ENCODE peak calls at places on chromosome 5, in nine cellular contexts. J is stomach, W is psoas muscle, B is fibroblast of pulmonary artery, M is GM23338, P is mucosa of descending colon, A is tibial nerve, O is sigmoid colon, T is cardiac fibroblast. D is an unnamed sample.

GRCh38 chr5:96668725-96669124 is 6.5 kb downstream of the CAST start:
- DNase-seq in P (peak; percentile 71), W (no peak), A (no peak), J (no peak), M (peak; percentile 47), O (no peak), T (no peak), B (no peak), D (no peak)

GRCh38 chr5:80128129-80128528 is 93.0 kb downstream of the THBS4 start:
- DNase-seq in J (no peak), M (peak; percentile 53), O (no peak), T (no peak), B (no peak), P (no peak), A (no peak), W (no peak), D (no peak)

GRCh38 chr5:60370508-60370907 is 329.5 kb downstream of the DEPDC1B start:
- DNase-seq in T (no peak), B (no peak), P (no peak), M (no peak), J (no peak), W (no peak), O (no peak), A (no peak), D (no peak)

GRCh38 chr5:56026863-56027300 is 32.1 kb upstream of the IL6ST start:
- DNase-seq in B (peak; percentile 85), J (no peak), W (no peak), M (no peak), T (peak; percentile 92), O (no peak), P (no peak), A (no peak), D (no peak)

GRCh38 chr5:50667079-50667652 is 729 bp downstream of the PARP8 start:
- DNase-seq in B (peak; percentile 53), M (peak; percentile 76), J (peak; percentile 63), P (peak; percentile 43), A (peak; percentile 22), W (peak; percentile 65), O (peak; percentile 81), T (peak; percentile 69), D (peak; percentile 57)

GRCh38 chr5:113236536-113237308 is 198.1 kb downstream of the TSSK1B start:
- DNase-seq in T (no peak), J (no peak), O (no peak), B (no peak), W (no peak), M (no peak), A (no peak), P (no peak), D (no peak)

GRCh38 chr5:134398609-134399155 is 13.0 kb downstream of the CDKN2AIPNL start:
- DNase-seq in J (no peak), B (no peak), M (no peak), A (no peak), O (no peak), W (no peak), P (no peak), T (no peak), D (no peak)

GRCh38 chr5:66655395-66656324 is 59.5 kb downstream of the MAST4 start:
- DNase-seq in W (no peak), O (no peak), J (no peak), T (peak; percentile 55), P (no peak), B (peak; percentile 79), A (peak; percentile 15), M (peak; percentile 44), D (no peak)

GRCh38 chr5:374631-375335 is 53.3 kb downstream of the AHRR start:
- DNase-seq in A (no peak), P (peak; percentile 2), O (peak; percentile 53), T (no peak), B (no peak), W (no peak), M (no peak), J (no peak), D (no peak)

GRCh38 chr5:1541662-1542008 is 17.9 kb upstream of the LPCAT1 start:
- DNase-seq in P (no peak), T (peak; percentile 23), O (no peak), J (no peak), A (no peak), B (peak; percentile 56), W (no peak), M (no peak), D (no peak)

GRCh38 chr5:136249678-136250266 is 56.8 kb upstream of the SMIM32 start:
- DNase-seq in P (peak; percentile 76), W (peak; percentile 30), T (peak; percentile 79), J (peak; percentile 55), B (peak; percentile 78), A (peak; percentile 53), M (peak; percentile 79), O (no peak), D (peak; percentile 46)

GRCh38 chr5:1204693-1205242 is 3.4 kb downstream of the SLC6A19 start:
- DNase-seq in O (no peak), A (no peak), B (peak; percentile 31), W (peak; percentile 5), M (peak; percentile 69), T (peak; percentile 21), P (peak; percentile 62), J (no peak), D (no peak)

GRCh38 chr5:133926960-133927615 is 41.3 kb downstream of the C5orf15 start:
- DNase-seq in T (no peak), B (no peak), W (no peak), M (no peak), P (no peak), J (peak; percentile 61), O (no peak), A (no peak), D (no peak)

GRCh38 chr5:98769006-98769255 is 4.5 kb upstream of the RGMB start:
- DNase-seq in B (no peak), W (peak; percentile 50), T (no peak), O (no peak), J (peak; percentile 57), M (no peak), P (no peak), A (peak; percentile 63), D (peak; percentile 80)

GRCh38 chr5:98770911-98771322 is 2.5 kb upstream of the RGMB start:
- DNase-seq in A (no peak), B (peak; percentile 45), O (no peak), P (no peak), W (no peak), T (peak; percentile 62), M (no peak), J (no peak), D (no peak)

GRCh38 chr5:98770158-98770910 is 3.1 kb upstream of the RGMB start:
- DNase-seq in M (no peak), T (peak; percentile 79), A (peak; percentile 68), W (peak; percentile 45), O (peak; percentile 87), B (peak; percentile 69), J (peak; percentile 54), P (peak; percentile 81), D (no peak)

GRCh38 chr5:98768160-98769005 is 5.1 kb upstream of the RGMB start:
- DNase-seq in W (peak; percentile 23), T (peak; percentile 77), O (no peak), P (peak; percentile 69), J (peak; percentile 37), B (peak; percentile 66), A (peak; percentile 71), M (peak; percentile 93), D (peak; percentile 74)

DNA sequence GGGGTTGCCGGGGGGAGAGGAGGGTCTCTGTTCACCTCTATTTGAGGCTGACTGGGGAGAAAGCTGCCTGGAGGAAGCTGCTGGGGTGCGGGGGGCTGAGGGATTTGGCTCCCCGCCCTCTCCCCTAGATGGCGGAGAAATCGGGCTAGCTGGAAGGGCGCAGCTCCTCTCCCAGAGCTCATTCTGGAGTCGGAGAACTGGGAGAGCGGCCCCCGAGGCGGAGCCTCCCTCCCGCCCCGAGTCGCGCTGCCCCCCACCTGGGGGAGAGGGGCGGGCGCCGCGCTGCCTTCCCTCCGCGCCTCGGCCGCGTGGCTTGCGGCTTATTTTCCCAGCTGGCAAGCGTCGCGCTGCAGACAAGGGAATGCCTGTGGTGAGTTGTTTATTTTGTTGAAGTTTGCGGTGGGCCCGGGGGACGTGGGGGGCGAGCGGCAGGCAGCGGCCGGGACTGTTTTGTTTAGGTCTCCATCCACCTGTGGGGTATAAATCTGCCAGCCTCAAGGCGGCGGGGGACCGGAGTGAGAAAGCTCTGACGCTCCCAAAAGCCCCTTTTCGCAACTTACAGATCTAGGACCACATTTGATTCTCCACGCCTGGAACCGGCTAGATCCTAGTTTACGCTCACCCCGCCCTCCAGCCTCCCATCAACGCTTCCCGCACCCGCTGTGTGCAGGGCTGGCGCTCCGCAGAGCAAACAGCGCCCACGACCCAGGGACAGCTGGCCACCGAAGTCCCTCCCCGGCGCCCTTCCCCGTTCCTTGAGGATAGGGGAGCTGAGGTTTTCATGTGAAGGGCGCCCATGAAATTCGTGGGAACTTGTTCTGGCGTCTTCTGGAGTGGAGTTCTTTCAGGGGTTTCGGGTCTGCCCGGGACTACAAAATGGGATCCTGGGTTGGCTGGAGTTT is 4.0 kb upstream of the RGMB start:
- DNase-seq in B (peak; percentile 53), J (peak; percentile 38), M (peak; percentile 89), T (peak; percentile 70), P (peak; percentile 88), A (peak; percentile 27), W (peak; percentile 35), O (peak; percentile 76), D (peak; percentile 27)
- TF ChIP-seq CTCF in B (no peak), J (no peak), M (no peak), T (peak; percentile 17), P (no peak), A (peak; percentile 41), W (no peak), O (no peak), D (peak; percentile 50)

GRCh38 chr5:120684749-120685415 is 220.8 kb downstream of the PRR16 start:
- DNase-seq in J (no peak), A (no peak), W (no peak), T (peak; percentile 21), O (no peak), B (no peak), P (no peak), M (peak; percentile 69), D (no peak)
- TF ChIP-seq CTCF in J (no peak), A (no peak), W (no peak), T (peak; percentile 16), O (no peak), B (no peak), P (no peak), M (peak; percentile 68), D (no peak)

DNA sequence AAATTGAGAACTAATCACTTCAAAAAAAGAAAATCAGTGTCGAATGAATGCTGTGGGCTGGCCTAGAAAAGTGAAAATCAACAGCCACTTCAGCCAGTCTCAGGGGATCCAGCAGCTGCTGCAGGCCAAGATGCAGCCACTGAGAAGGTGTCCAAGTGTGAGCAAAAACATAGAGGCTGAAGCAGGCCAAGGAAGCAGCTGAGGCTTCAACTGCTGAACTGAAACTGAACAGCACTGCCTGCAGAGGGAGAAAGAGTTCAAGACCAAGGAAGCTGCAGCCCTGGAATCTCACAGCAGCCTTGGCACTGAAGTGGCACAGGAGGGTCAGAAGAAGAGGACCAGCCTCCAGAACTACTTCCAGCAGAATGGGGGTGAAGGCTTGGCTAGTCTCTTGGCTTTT is 15.8 kb upstream of the SLC36A3 start:
- DNase-seq in M (peak; percentile 39), A (peak; percentile 21), O (peak; percentile 73), W (no peak), P (peak; percentile 3), B (peak; percentile 27), J (no peak), T (peak; percentile 27), D (no peak)
- TF ChIP-seq CTCF in M (peak; percentile 19), A (no peak), O (peak; percentile 34), W (no peak), P (no peak), B (peak; percentile 35), J (no peak), T (peak; percentile 44), D (peak; percentile 29)

DNA sequence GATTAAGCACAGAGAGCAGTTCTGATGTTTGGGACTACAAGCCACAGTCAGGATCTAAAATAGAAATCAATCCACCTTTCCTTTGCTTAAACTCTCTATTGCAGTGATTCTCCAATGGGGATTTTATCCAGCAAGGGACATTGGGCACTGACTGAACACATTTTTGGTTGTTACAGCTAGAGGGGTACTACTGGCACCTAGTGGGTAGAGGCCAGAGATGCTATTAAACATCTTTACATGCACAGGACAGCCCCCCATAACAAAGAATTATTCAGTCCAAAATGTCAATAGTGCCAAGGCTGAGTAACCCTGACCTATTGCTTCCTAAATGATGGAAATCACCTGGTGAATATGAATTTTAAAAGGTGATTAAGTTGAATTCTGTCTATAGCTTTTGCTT is 12.0 kb downstream of the ZNF622 start:
- DNase-seq in B (no peak), T (no peak), A (no peak), P (no peak), W (no peak), O (no peak), M (peak; percentile 23), J (no peak), D (no peak)
- TF ChIP-seq CTCF in B (no peak), T (no peak), A (no peak), P (no peak), W (no peak), O (no peak), M (peak; percentile 25), J (no peak), D (peak; percentile 18)

D was measured in neural crest cell.